ENCODE peak calls at places on chromosomes 6 and 20, in seven cellular contexts. One of them, this sample, is unnamed.

GRCh38 chr20:50645253-50646068 is 45.9 kb downstream of the RIPOR3 start:
- DNase-seq in mesenchymal stem cell: peak
- DNase-seq in neuronal stem cell: no peak
- DNase-seq in IMR-90: peak
- DNase-seq in H9: peak
- DNase-seq in H1: peak
- DNase-seq in mesendoderm: peak
- DNase-seq in this sample: peak

GRCh38 chr6:37283268-37283667 is 25.3 kb upstream of the TMEM217 start:
- DNase-seq in mesenchymal stem cell: no peak
- DNase-seq in neuronal stem cell: no peak
- DNase-seq in IMR-90: peak
- DNase-seq in H9: no peak
- DNase-seq in H1: no peak
- DNase-seq in mesendoderm: no peak
- DNase-seq in this sample: no peak

GRCh38 chr6:6218246-6219085 is 102.0 kb downstream of the F13A1 start:
- DNase-seq in mesenchymal stem cell: peak
- DNase-seq in neuronal stem cell: no peak
- DNase-seq in IMR-90: no peak
- DNase-seq in H9: no peak
- DNase-seq in H1: no peak
- DNase-seq in mesendoderm: peak
- DNase-seq in this sample: no peak

GRCh38 chr6:110400208-110400607 is 15.2 kb downstream of the DDO start:
- DNase-seq in mesenchymal stem cell: no peak
- DNase-seq in neuronal stem cell: no peak
- DNase-seq in IMR-90: no peak
- DNase-seq in H9: no peak
- DNase-seq in H1: no peak
- DNase-seq in mesendoderm: no peak
- DNase-seq in this sample: no peak

GRCh38 chr6:44969446-44970175 is 358.5 kb upstream of the RUNX2 start:
- DNase-seq in mesenchymal stem cell: no peak
- DNase-seq in neuronal stem cell: no peak
- DNase-seq in IMR-90: peak
- DNase-seq in H9: no peak
- DNase-seq in H1: no peak
- DNase-seq in mesendoderm: no peak
- DNase-seq in this sample: no peak

GRCh38 chr20:48051810-48052491 is 266.7 kb upstream of the SULF2 start:
- DNase-seq in mesenchymal stem cell: peak
- DNase-seq in neuronal stem cell: no peak
- DNase-seq in IMR-90: peak
- DNase-seq in H9: no peak
- DNase-seq in H1: no peak
- DNase-seq in mesendoderm: no peak
- DNase-seq in this sample: no peak

GRCh38 chr20:14512856-14513255 is 175.4 kb upstream of the FLRT3 start:
- DNase-seq in mesenchymal stem cell: no peak
- DNase-seq in neuronal stem cell: no peak
- DNase-seq in IMR-90: no peak
- DNase-seq in H9: no peak
- DNase-seq in H1: no peak
- DNase-seq in mesendoderm: no peak
- DNase-seq in this sample: no peak

GRCh38 chr6:84448331-84448730 is 220.9 kb upstream of the CEP162 start:
- DNase-seq in mesenchymal stem cell: no peak
- DNase-seq in neuronal stem cell: no peak
- DNase-seq in IMR-90: no peak
- DNase-seq in H9: no peak
- DNase-seq in H1: no peak
- DNase-seq in mesendoderm: no peak
- DNase-seq in this sample: no peak

GRCh38 chr6:3176562-3177355 is 19.4 kb upstream of the TUBB2A start:
- DNase-seq in mesenchymal stem cell: peak
- DNase-seq in neuronal stem cell: no peak
- DNase-seq in IMR-90: peak
- DNase-seq in H9: no peak
- DNase-seq in H1: no peak
- DNase-seq in mesendoderm: peak
- DNase-seq in this sample: peak

GRCh38 chr6:390914-391558 is 516 bp upstream of the IRF4 start:
- DNase-seq in mesenchymal stem cell: no peak
- DNase-seq in neuronal stem cell: peak
- DNase-seq in IMR-90: no peak
- DNase-seq in H9: peak
- DNase-seq in H1: peak
- DNase-seq in mesendoderm: peak
- DNase-seq in this sample: no peak

GRCh38 chr20:839015-839414 is 5.5 kb downstream of the FAM110A start:
- DNase-seq in mesenchymal stem cell: no peak
- DNase-seq in neuronal stem cell: no peak
- DNase-seq in IMR-90: no peak
- DNase-seq in H9: no peak
- DNase-seq in H1: no peak
- DNase-seq in mesendoderm: no peak
- DNase-seq in this sample: no peak

GRCh38 chr20:23245553-23246128 is 105.0 kb upstream of the NXT1 start:
- DNase-seq in mesenchymal stem cell: peak
- DNase-seq in neuronal stem cell: no peak
- DNase-seq in IMR-90: peak
- DNase-seq in H9: peak
- DNase-seq in H1: peak
- DNase-seq in mesendoderm: peak
- DNase-seq in this sample: no peak

GRCh38 chr6:109454483-109455160 is 950 bp downstream of the MICAL1 start:
- DNase-seq in mesenchymal stem cell: peak
- DNase-seq in neuronal stem cell: no peak
- DNase-seq in IMR-90: peak
- DNase-seq in H9: no peak
- DNase-seq in H1: no peak
- DNase-seq in mesendoderm: no peak
- DNase-seq in this sample: no peak

GRCh38 chr6:40377173-40377806 is 209.9 kb downstream of the LRFN2 start:
- DNase-seq in mesenchymal stem cell: no peak
- DNase-seq in neuronal stem cell: no peak
- DNase-seq in IMR-90: no peak
- DNase-seq in H9: no peak
- DNase-seq in H1: peak
- DNase-seq in mesendoderm: no peak
- DNase-seq in this sample: no peak

GRCh38 chr6:128368213-128369000 is 152.0 kb downstream of the PTPRK start:
- DNase-seq in mesenchymal stem cell: no peak
- DNase-seq in neuronal stem cell: no peak
- DNase-seq in IMR-90: no peak
- DNase-seq in H9: no peak
- DNase-seq in H1: no peak
- DNase-seq in mesendoderm: no peak
- DNase-seq in this sample: no peak

GRCh38 chr6:122736166-122736565 is 43.4 kb upstream of the FABP7 start:
- DNase-seq in mesenchymal stem cell: no peak
- DNase-seq in neuronal stem cell: no peak
- DNase-seq in IMR-90: no peak
- DNase-seq in H9: no peak
- DNase-seq in H1: no peak
- DNase-seq in mesendoderm: no peak
- DNase-seq in this sample: peak

GRCh38 chr20:11051146-11051545 is 377.3 kb upstream of the JAG1 start:
- DNase-seq in mesenchymal stem cell: no peak
- DNase-seq in neuronal stem cell: no peak
- DNase-seq in IMR-90: no peak
- DNase-seq in H9: no peak
- DNase-seq in H1: no peak
- DNase-seq in mesendoderm: no peak
- DNase-seq in this sample: no peak

GRCh38 chr6:38640216-38640909 is 634 bp upstream of the BTBD9 start:
- DNase-seq in mesenchymal stem cell: no peak
- DNase-seq in neuronal stem cell: no peak
- DNase-seq in IMR-90: no peak
- DNase-seq in H9: no peak
- DNase-seq in H1: no peak
- DNase-seq in mesendoderm: no peak
- DNase-seq in this sample: no peak

GRCh38 chr6:38636027-38636426 is 3.7 kb downstream of the BTBD9 start:
- DNase-seq in mesenchymal stem cell: no peak
- DNase-seq in neuronal stem cell: no peak
- DNase-seq in IMR-90: no peak
- DNase-seq in H9: no peak
- DNase-seq in H1: no peak
- DNase-seq in mesendoderm: no peak
- DNase-seq in this sample: no peak

GRCh38 chr6:38637756-38638155 is 2.0 kb downstream of the BTBD9 start:
- DNase-seq in mesenchymal stem cell: no peak
- DNase-seq in neuronal stem cell: no peak
- DNase-seq in IMR-90: no peak
- DNase-seq in H9: no peak
- DNase-seq in H1: no peak
- DNase-seq in mesendoderm: peak
- DNase-seq in this sample: no peak

GRCh38 chr6:38639498-38640215 is at the start of gene BTBD9:
- DNase-seq in mesenchymal stem cell: peak
- DNase-seq in neuronal stem cell: peak
- DNase-seq in IMR-90: peak
- DNase-seq in H9: peak
- DNase-seq in H1: peak
- DNase-seq in mesendoderm: peak
- DNase-seq in this sample: peak

DNA sequence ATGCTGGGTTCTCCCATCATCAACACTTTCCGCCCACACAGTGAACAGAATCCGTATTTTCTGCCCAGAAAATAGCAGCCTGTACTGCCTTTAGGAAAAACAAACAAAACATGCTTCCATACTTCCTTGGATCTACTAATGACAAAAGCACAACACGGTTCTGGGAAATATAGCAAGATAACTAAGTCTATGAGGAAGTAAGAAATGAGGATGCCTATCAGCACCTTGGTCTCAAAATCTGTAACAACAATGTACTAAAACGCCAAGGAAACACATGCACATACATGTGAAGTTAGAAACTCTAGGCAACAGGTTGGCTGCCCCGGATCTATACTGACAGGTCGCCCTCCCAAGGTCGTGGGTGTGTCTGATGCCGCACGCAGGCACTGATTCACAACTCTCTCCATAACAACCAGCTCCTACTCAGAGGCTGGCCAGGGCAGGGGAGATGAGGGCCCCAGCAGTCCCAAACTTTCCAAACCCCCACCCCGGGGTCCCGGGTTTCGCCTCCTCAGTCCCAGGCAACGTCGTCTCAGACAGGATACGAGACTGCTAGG is 710 bp downstream of the BTBD9 start:
- DNase-seq in mesenchymal stem cell: peak
- DNase-seq in neuronal stem cell: no peak
- DNase-seq in IMR-90: peak
- DNase-seq in H9: no peak
- DNase-seq in H1: no peak
- DNase-seq in mesendoderm: no peak
- DNase-seq in this sample: peak
- H2BK5ac ChIP-seq in mesenchymal stem cell: peak
- H2BK5ac ChIP-seq in neuronal stem cell: peak
- H2BK5ac ChIP-seq in IMR-90: peak
- H2BK5ac ChIP-seq in H9: no peak
- H2BK5ac ChIP-seq in H1: no peak
- H2BK5ac ChIP-seq in mesendoderm: no peak
- H2BK5ac ChIP-seq in this sample: peak

DNA sequence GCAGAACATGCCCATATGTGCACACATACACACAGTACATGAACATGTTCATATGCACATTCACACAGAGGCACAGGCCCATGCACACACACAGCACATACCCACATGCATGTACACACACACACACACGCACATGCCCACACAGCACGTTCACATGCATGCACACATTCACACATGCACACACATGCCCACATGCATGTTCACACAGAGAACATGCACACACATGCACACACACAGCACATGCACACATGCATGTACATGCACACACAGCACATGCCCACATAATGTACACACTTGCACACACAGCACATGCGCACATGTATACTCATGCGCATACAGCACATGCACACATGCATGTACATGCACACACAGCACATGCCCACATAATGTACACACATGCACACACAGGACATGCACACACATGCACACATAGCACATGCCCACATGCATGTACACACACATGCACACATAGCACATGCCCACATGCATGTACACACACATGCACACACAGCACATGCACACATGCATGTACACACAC is 25.9 kb downstream of the RNASET2 start:
- DNase-seq in mesenchymal stem cell: no peak
- DNase-seq in neuronal stem cell: no peak
- DNase-seq in IMR-90: no peak
- DNase-seq in H9: no peak
- DNase-seq in H1: no peak
- DNase-seq in mesendoderm: no peak
- DNase-seq in this sample: no peak
- H4K8ac ChIP-seq in mesenchymal stem cell: no peak
- H4K8ac ChIP-seq in neuronal stem cell: no peak
- H4K8ac ChIP-seq in IMR-90: no peak
- H4K8ac ChIP-seq in H9: peak
- H4K8ac ChIP-seq in H1: no peak
- H4K8ac ChIP-seq in mesendoderm: no peak
- H4K8ac ChIP-seq in this sample: no peak

DNA sequence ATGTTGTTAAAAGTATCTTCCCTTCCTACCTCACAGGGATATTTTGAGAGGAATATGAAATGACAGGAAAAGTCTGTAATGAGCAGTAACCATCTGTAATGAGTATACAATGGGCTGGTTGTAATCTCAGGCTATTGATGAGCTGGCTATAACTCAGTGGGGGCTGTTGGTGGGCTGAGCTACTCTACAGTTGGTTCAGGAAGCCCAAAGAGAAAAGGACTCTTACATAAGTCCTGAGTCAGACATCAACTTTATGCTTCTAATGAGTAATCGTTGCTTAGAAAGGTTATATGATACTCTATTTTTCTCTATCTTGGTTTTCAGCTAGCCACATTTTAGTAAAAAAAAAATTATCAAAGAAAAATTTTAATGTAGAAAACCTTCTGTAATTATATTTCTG is 26.4 kb downstream of the ZNF391 start:
- DNase-seq in mesenchymal stem cell: no peak
- DNase-seq in neuronal stem cell: no peak
- DNase-seq in IMR-90: no peak
- DNase-seq in H9: no peak
- DNase-seq in H1: no peak
- DNase-seq in mesendoderm: no peak
- DNase-seq in this sample: no peak
- H3K27ac ChIP-seq in mesenchymal stem cell: no peak
- H3K27ac ChIP-seq in neuronal stem cell: no peak
- H3K27ac ChIP-seq in IMR-90: no peak
- H3K27ac ChIP-seq in H9: no peak
- H3K27ac ChIP-seq in H1: no peak
- H3K27ac ChIP-seq in mesendoderm: no peak
- H3K27ac ChIP-seq in this sample: no peak

DNA sequence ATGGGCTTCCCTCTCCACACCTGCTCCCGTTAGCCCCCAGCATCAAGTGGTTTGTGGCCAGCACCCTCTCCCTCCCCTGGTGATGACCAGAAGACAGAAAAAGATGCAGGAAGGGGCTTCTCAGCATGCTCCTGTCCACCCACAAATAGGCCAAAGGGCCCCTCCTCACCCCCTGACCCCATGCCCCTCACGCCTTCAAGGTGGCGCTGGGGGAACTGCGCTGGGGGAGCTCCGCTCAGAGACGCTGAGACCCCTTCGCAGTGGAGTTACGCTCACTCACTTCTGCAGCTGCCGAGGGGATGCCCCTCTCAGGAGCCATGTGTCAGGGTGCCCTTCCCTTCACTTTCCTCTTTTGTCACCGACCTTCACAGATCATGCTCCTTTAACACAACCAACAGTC is 92.0 kb downstream of the PSMB1 start:
- DNase-seq in mesenchymal stem cell: no peak
- DNase-seq in neuronal stem cell: no peak
- DNase-seq in IMR-90: no peak
- DNase-seq in H9: no peak
- DNase-seq in H1: no peak
- DNase-seq in mesendoderm: no peak
- DNase-seq in this sample: no peak
- H2BK5ac ChIP-seq in mesenchymal stem cell: no peak
- H2BK5ac ChIP-seq in neuronal stem cell: no peak
- H2BK5ac ChIP-seq in IMR-90: no peak
- H2BK5ac ChIP-seq in H9: no peak
- H2BK5ac ChIP-seq in H1: no peak
- H2BK5ac ChIP-seq in mesendoderm: no peak
- H2BK5ac ChIP-seq in this sample: no peak